ENCODE peak calls at places on chromosomes 11 and 22, in eight cellular contexts. V, U, L, N, X, Z, A and J are unnamed samples. For H3K27me3, the result is how much of the 10 kb centered on the place peaks cover.

GRCh38 chr11:105100206-105100605 is 39.4 kb downstream of the CARD18 start:
- DNase-seq in A (no peak), U (peak), L (no peak), V (no peak), N (no peak), Z (no peak), X (no peak), J (no peak)

GRCh38 chr11:198236-198806 is 5.4 kb downstream of the SCGB1C1 start:
- DNase-seq in N (no peak), L (peak), U (no peak), Z (peak), A (no peak), V (peak), X (no peak), J (no peak)

GRCh38 chr11:17218403-17218802 is 10.6 kb upstream of the PIK3C2A start:
- DNase-seq in X (no peak), A (no peak), U (no peak), V (no peak), N (no peak), Z (no peak), L (no peak), J (no peak)

GRCh38 chr11:45253640-45254039 is 32.5 kb downstream of the SYT13 start:
- DNase-seq in U (no peak), V (no peak), Z (no peak), L (no peak), N (no peak), X (no peak), A (no peak), J (no peak)

GRCh38 chr11:106724293-106724892 is 293.9 kb downstream of the GUCY1A2 start:
- DNase-seq in X (no peak), N (no peak), L (no peak), V (no peak), A (peak), U (no peak), Z (no peak), J (no peak)

GRCh38 chr11:119759324-119759723 is 30.3 kb upstream of the NECTIN1 start:
- DNase-seq in V (no peak), N (no peak), X (no peak), U (peak), Z (peak), A (peak), L (no peak), J (no peak)

GRCh38 chr11:19957301-19957985 is 202.8 kb downstream of the DBX1 start:
- DNase-seq in X (no peak), L (no peak), N (no peak), V (no peak), A (no peak), Z (peak), U (no peak), J (no peak)

GRCh38 chr22:46974631-46975585 is 212.5 kb downstream of the TBC1D22A start:
- DNase-seq in X (no peak), N (no peak), L (no peak), Z (peak), U (no peak), A (no peak), V (no peak), J (no peak)

GRCh38 chr11:67406969-67407699 is 3.3 kb downstream of the TBC1D10C start:
- DNase-seq in X (no peak), L (no peak), N (no peak), A (no peak), Z (peak), V (no peak), U (no peak), J (no peak)

GRCh38 chr22:49659924-49660315 is 167.8 kb downstream of the BRD1 start:
- DNase-seq in V (no peak), N (no peak), X (no peak), Z (peak), U (no peak), L (no peak), A (no peak), J (peak)

GRCh38 chr11:15692739-15693138 is 578.0 kb downstream of the INSC start:
- DNase-seq in A (no peak), Z (no peak), L (no peak), N (no peak), V (no peak), X (no peak), U (no peak), J (no peak)

GRCh38 chr11:78666675-78667129 is 92.0 kb upstream of the NARS2 start:
- DNase-seq in N (no peak), Z (peak), A (peak), V (no peak), X (no peak), U (no peak), L (no peak), J (no peak)

GRCh38 chr11:119473901-119474681 is 51.1 kb upstream of the THY1 start:
- DNase-seq in N (no peak), X (no peak), L (no peak), V (no peak), U (no peak), Z (no peak), A (no peak), J (no peak)

GRCh38 chr11:123235117-123235686 is 40.2 kb upstream of the CLMP start:
- DNase-seq in V (peak), Z (no peak), U (peak), A (no peak), X (no peak), N (peak), L (peak), J (peak)

GRCh38 chr11:73201249-73201648 is 16.8 kb upstream of the P2RY2 start:
- DNase-seq in U (no peak), N (no peak), A (peak), Z (no peak), V (peak), L (no peak), X (no peak), J (no peak)

GRCh38 chr11:110972640-110973039 is 260.4 kb upstream of the ARHGAP20 start:
- DNase-seq in Z (peak), X (no peak), N (no peak), A (peak), L (no peak), V (no peak), U (no peak), J (no peak)

GRCh38 chr11:1773711-1774550 is 10.2 kb upstream of the CTSD start:
- DNase-seq in V (no peak), A (no peak), N (no peak), L (no peak), Z (peak), X (no peak), U (no peak), J (peak)

GRCh38 chr11:27485930-27486773 is 13.6 kb upstream of the LGR4 start:
- DNase-seq in A (peak), N (peak), L (no peak), Z (peak), U (peak), X (no peak), V (no peak), J (peak)

GRCh38 chr11:4072668-4073285 is 21.8 kb upstream of the RRM1 start:
- DNase-seq in V (peak), L (peak), U (peak), N (peak), A (peak), Z (no peak), X (peak), J (peak)

GRCh38 chr11:76023408-76024068 is 182.8 kb downstream of the WNT11 start:
- DNase-seq in A (no peak), L (no peak), U (no peak), N (no peak), X (no peak), Z (no peak), V (no peak), J (no peak)

GRCh38 chr11:76025817-76026216 is 180.5 kb downstream of the WNT11 start:
- DNase-seq in U (no peak), N (no peak), L (no peak), X (no peak), Z (no peak), A (no peak), V (no peak), J (no peak)

GRCh38 chr11:76026862-76027261 is 179.4 kb downstream of the WNT11 start:
- DNase-seq in V (no peak), U (no peak), A (no peak), L (no peak), X (no peak), N (no peak), Z (no peak), J (no peak)

GRCh38 chr11:76030286-76030685 is 176.0 kb downstream of the WNT11 start:
- DNase-seq in U (no peak), A (no peak), L (no peak), Z (peak), N (peak), V (no peak), X (no peak), J (no peak)

GRCh38 chr11:76025068-76025467 is 181.2 kb downstream of the WNT11 start:
- DNase-seq in V (no peak), X (no peak), N (no peak), U (no peak), L (no peak), A (peak), Z (peak), J (no peak)
- H3K27me3 ChIP-seq in V (under half), X (under half), N (under half), U (under half), L (under half), A (under half), Z (under half), J (under half)

GRCh38 chr22:42533638-42533977 is 14.0 kb upstream of the RRP7A start:
- DNase-seq in V (no peak), L (no peak), N (no peak), U (no peak), A (no peak), X (no peak), Z (no peak), J (peak)
- H3K4me3 ChIP-seq in V (no peak), L (no peak), N (no peak), U (no peak), A (no peak), X (peak), Z (no peak), J (no peak)

DNA sequence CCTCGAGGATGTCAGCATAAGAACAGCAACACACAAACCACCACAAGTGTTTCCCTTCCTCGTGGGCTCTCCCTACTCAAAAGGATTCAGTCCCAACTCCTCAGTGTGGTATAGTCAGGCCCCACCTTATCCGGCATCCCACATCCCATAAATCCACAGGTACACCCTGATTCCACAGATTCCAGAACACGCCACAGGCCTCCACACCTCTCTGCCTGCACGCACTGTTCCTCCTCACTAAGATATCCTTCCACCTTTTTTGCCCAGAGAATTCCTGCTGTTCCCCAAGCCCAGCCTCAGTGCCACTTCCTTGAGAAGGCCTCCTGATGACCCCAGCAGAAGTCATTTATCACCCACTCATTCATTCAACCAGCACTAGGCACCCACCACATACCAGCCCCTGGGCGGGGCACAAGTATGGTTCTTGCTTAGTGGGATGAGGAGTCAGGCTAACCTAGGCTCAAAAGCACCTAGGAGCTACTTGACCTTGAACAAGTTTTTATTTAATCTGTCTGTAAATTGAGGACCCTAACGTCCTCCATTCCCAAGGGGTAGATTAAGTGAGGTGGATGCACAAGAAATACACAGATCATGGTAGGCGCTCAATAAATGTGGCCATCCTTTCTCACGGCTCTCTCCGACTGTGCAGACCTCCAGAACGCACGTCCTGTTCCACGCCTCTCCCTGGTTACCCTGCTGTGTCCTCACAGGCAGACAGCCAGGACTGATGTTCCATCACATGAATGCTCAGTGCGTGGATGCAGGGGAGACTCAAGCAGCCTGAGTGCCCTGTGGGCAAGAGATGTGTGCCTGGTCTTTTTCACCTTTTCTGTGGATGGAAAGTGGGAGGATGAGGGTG is 2.1 kb upstream of the KCNJ4 start:
- DNase-seq in V (no peak), N (no peak), U (no peak), Z (peak), X (no peak), L (no peak), A (no peak), J (no peak)
- H3K27me3 ChIP-seq in V (half or more), N (under half), U (under half), Z (half or more), X (under half), L (under half), A (half or more), J (half or more)

GRCh38 chr11:47587733-47588326 is 1.4 kb downstream of the FAM180B start:
- DNase-seq in L (peak), X (no peak), U (peak), Z (peak), A (no peak), V (peak), N (no peak), J (peak)
- H3K4me3 ChIP-seq in L (peak), X (no peak), U (no peak), Z (no peak), A (no peak), V (no peak), N (no peak), J (no peak)

GRCh38 chr22:19764636-19765476 is 4.3 kb downstream of the TBX1 start:
- DNase-seq in U (no peak), V (no peak), N (no peak), Z (no peak), X (no peak), L (no peak), A (no peak), J (peak)

GRCh38 chr22:19766235-19766505 is 5.6 kb downstream of the TBX1 start:
- DNase-seq in X (no peak), N (no peak), V (no peak), L (no peak), U (no peak), Z (peak), A (no peak), J (peak)

GRCh38 chr22:19764050-19764593 is 3.5 kb downstream of the TBX1 start:
- DNase-seq in Z (no peak), L (no peak), V (no peak), N (no peak), U (no peak), A (no peak), X (no peak), J (no peak)

GRCh38 chr22:19766506-19767426 is 6.2 kb downstream of the TBX1 start:
- DNase-seq in N (peak), Z (no peak), L (no peak), X (no peak), A (no peak), V (peak), U (peak), J (peak)

GRCh38 chr22:19765477-19766234 is 5.1 kb downstream of the TBX1 start:
- DNase-seq in V (no peak), A (no peak), X (no peak), L (no peak), N (no peak), Z (no peak), U (peak), J (peak)
- H3K27me3 ChIP-seq in V (half or more), A (half or more), X (under half), L (half or more), N (under half), Z (under half), U (under half), J (half or more)

GRCh38 chr11:82987997-82988396 is 83.7 kb downstream of the RAB30 start:
- DNase-seq in X (no peak), V (no peak), L (no peak), U (no peak), A (no peak), Z (no peak), N (no peak), J (no peak)

GRCh38 chr11:82986491-82986890 is 85.0 kb downstream of the DDIAS start:
- DNase-seq in U (no peak), A (no peak), Z (no peak), V (no peak), L (no peak), X (no peak), N (no peak), J (no peak)

GRCh38 chr11:82992219-82992618 is 79.5 kb downstream of the RAB30 start:
- DNase-seq in V (no peak), Z (no peak), L (peak), N (no peak), A (no peak), U (no peak), X (no peak), J (no peak)

GRCh38 chr11:82988936-82989627 is 82.6 kb downstream of the RAB30 start:
- DNase-seq in U (peak), Z (no peak), V (no peak), L (no peak), N (peak), A (peak), X (no peak), J (no peak)

DNA sequence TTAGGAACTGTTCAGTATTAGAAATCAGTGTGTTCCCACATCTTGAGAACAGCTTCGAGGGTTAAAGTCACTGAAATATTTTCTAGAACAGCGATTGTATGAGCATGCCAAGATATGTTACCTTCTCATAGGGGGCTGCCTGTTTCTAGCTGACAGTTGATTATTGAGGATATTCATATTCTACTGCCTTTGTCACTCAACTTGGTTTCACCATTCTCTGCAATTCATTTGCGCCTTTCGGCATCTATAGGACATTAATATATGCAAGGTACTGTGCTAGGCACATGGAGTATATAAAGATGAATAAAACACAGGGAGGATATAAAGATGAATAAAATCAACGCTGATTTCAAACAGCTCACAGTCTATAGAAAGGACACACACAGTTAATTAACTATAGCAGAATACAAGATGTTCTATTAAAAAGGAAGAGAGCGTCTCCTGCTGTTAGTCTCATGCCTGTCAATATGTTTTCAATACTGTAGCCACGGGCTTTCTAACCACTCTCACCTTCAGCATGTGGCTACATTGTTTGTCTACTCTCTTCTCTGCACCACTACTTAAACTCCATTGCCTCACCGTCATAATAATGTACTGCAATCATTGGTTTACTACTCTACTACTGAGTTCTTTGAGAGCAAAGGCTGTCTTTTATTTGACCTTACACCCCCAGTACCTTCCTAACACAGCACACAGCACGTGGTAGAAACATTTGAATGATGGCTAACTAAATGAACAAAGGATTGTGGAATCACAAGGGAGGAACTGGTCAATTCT is 81.9 kb downstream of the RAB30 start:
- DNase-seq in X (no peak), U (no peak), Z (no peak), N (no peak), A (no peak), L (no peak), V (no peak), J (no peak)
- H3K4me3 ChIP-seq in X (no peak), U (no peak), Z (no peak), N (no peak), A (no peak), L (no peak), V (no peak), J (no peak)

GRCh38 chr11:69461272-69461962 is 20.0 kb upstream of the LINC01488 start:
- DNase-seq in V (no peak), L (no peak), A (no peak), U (no peak), Z (peak), X (no peak), N (no peak), J (no peak)

GRCh38 chr11:69462106-69463045 is 19.1 kb upstream of the LINC01488 start:
- DNase-seq in X (no peak), A (no peak), V (no peak), Z (peak), U (no peak), N (no peak), L (no peak), J (no peak)

GRCh38 chr11:69464621-69464960 is 16.9 kb upstream of the LINC01488 start:
- DNase-seq in A (no peak), V (peak), N (no peak), U (peak), Z (peak), L (no peak), X (no peak), J (no peak)

GRCh38 chr11:69463892-69464620 is 17.4 kb upstream of the LINC01488 start:
- DNase-seq in A (no peak), U (no peak), X (no peak), V (no peak), Z (peak), N (no peak), L (no peak), J (no peak)

DNA sequence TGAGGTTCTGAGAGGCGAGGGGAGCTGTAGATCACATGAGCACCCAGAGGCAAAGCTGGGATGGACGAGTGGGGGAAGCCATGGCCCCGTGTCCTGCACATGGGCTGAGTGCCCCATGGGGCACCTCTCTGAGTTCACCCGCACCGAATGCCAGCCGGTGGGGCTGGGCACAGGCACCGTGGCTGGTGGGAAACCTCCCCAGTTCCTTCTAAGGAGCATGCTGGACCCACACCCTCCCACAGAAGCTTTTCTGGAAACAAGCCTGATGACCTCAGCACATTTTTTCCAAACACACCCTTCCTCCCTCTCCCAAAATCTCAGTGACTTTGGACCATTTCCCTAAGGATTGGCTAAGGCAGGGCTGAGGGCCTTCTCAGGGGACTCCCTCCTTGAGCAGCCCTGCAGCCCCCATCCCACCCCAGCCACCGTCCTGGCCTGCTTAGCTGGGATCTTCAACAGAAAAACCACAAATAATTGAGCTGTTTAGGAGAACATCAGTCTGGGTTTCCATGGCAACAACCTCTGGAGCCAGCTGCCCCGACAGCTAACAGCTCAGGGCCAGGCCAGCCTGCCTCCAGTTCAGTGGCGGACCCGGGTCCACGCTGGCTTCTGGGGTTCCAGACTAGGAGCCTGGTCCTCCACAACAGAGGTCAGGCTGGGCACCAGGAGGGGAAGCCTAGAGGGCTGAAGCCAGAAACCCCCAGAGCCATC is 18.1 kb upstream of the LINC01488 start:
- DNase-seq in Z (peak), V (no peak), A (peak), N (peak), U (no peak), L (peak), X (no peak), J (peak)
- H3K27me3 ChIP-seq in Z (under half), V (under half), A (under half), N (under half), U (under half), L (under half), X (under half), J (under half)

GRCh38 chr22:45007247-45007945 is 2.4 kb downstream of the PHF21B start:
- DNase-seq in L (peak), U (no peak), X (no peak), A (peak), Z (peak), N (peak), V (no peak), J (peak)

GRCh38 chr22:45006101-45006872 is 3.5 kb downstream of the PHF21B start:
- DNase-seq in X (no peak), A (no peak), L (no peak), Z (no peak), V (no peak), N (no peak), U (no peak), J (peak)

GRCh38 chr22:45008853-45009751 is 703 bp downstream of the PHF21B start:
- DNase-seq in U (no peak), V (no peak), X (no peak), L (no peak), Z (peak), N (peak), A (no peak), J (peak)

GRCh38 chr22:45007946-45008852 is 1.6 kb downstream of the PHF21B start:
- DNase-seq in L (no peak), V (no peak), U (no peak), N (peak), Z (no peak), X (no peak), A (peak), J (peak)

GRCh38 chr22:45006873-45007246 is 2.9 kb downstream of the PHF21B start:
- DNase-seq in X (no peak), L (peak), N (peak), A (no peak), Z (no peak), V (no peak), U (no peak), J (peak)
- H3K4me3 ChIP-seq in X (no peak), L (peak), N (peak), A (no peak), Z (no peak), V (peak), U (no peak), J (peak)